ENCODE peak calls at places on chromosome 21, in nine cellular contexts. I is IMR-90, L is right lobe of liver, B is ovary, G is breast epithelium, V is heart left ventricle, X is Peyer's patch, Z is A549, U is HCT116. D is an unnamed sample.

GRCh38 chr21:41410767-41411448 is 15.1 kb upstream of the MX1 start:
- DNase-seq in B (no peak), I (no peak), G (no peak), X (no peak), U (no peak), V (peak; percentile 49), Z (no peak), L (no peak), D (no peak)

GRCh38 chr21:27561116-27561515 is 594.2 kb upstream of the ADAMTS5 start:
- DNase-seq in I (no peak), V (peak; percentile 32), Z (no peak), U (no peak), B (no peak), X (no peak), L (no peak), G (no peak), D (no peak)

GRCh38 chr21:40128891-40129290 is 261.7 kb downstream of the PCP4 start:
- DNase-seq in L (no peak), V (no peak), G (no peak), X (no peak), U (no peak), Z (no peak), B (no peak), I (no peak), D (no peak)

GRCh38 chr21:40254540-40255455 is 387.6 kb downstream of the PCP4 start:
- DNase-seq in G (no peak), I (no peak), X (no peak), U (no peak), B (no peak), V (no peak), L (no peak), Z (no peak), D (no peak)

GRCh38 chr21:29299046-29299905 is 554 bp downstream of the BACH1 start:
- DNase-seq in V (peak; percentile 73), G (peak; percentile 54), L (peak; percentile 71), I (peak; percentile 65), Z (peak; percentile 17), U (no peak), X (peak; percentile 81), B (peak; percentile 64), D (peak; percentile 50)

GRCh38 chr21:27649746-27650145 is 682.9 kb upstream of the ADAMTS5 start:
- DNase-seq in X (no peak), G (no peak), U (no peak), Z (no peak), V (no peak), B (no peak), I (peak; percentile 70), L (no peak), D (no peak)

GRCh38 chr21:33755354-33755753 is 113.1 kb downstream of the ITSN1 start:
- DNase-seq in U (no peak), B (no peak), X (no peak), L (no peak), G (no peak), V (no peak), Z (no peak), I (no peak), D (no peak)

GRCh38 chr21:33480481-33481103 is 818 bp upstream of the TMEM50B start:
- DNase-seq in B (no peak), X (no peak), U (no peak), Z (no peak), L (no peak), V (no peak), G (no peak), I (no peak), D (no peak)

GRCh38 chr21:25572895-25573310 is 34.4 kb downstream of the MRPL39 start:
- DNase-seq in B (no peak), V (no peak), Z (no peak), G (no peak), I (peak; percentile 59), L (no peak), X (no peak), U (no peak), D (no peak)

GRCh38 chr21:22136770-22137169 is 1138.6 kb downstream of the NCAM2 start:
- DNase-seq in U (no peak), L (no peak), X (no peak), V (no peak), B (no peak), G (no peak), Z (no peak), I (no peak), D (no peak)

GRCh38 chr21:41932191-41932575 is 21.6 kb downstream of the C2CD2 start:
- DNase-seq in L (no peak), B (peak; percentile 32), G (no peak), Z (no peak), X (no peak), V (no peak), U (peak; percentile 84), I (peak; percentile 88), D (no peak)

GRCh38 chr21:39048064-39048463 is 135.2 kb downstream of the PSMG1 start:
- DNase-seq in I (peak; percentile 4), U (no peak), Z (peak; percentile 32), X (no peak), V (peak; percentile 46), G (no peak), L (no peak), B (no peak), D (no peak)

GRCh38 chr21:33384851-33385331 is 18.3 kb upstream of the IFNGR2 start:
- DNase-seq in X (peak; percentile 54), U (no peak), V (no peak), B (no peak), I (peak; percentile 43), L (no peak), G (no peak), Z (no peak), D (no peak)

GRCh38 chr21:28871388-28872015 is 121.2 kb downstream of the LTN1 start:
- DNase-seq in B (no peak), L (no peak), U (no peak), V (no peak), X (no peak), G (no peak), I (peak; percentile 51), Z (no peak), D (no peak)

GRCh38 chr21:26941436-26941835 is 25.5 kb downstream of the ADAMTS5 start:
- DNase-seq in U (no peak), Z (no peak), I (peak; percentile 63), B (no peak), X (no peak), L (no peak), G (no peak), V (no peak), D (no peak)

GRCh38 chr21:26840912-26841311 is 4.3 kb downstream of the ADAMTS1 start:
- DNase-seq in Z (no peak), V (peak; percentile 71), U (no peak), I (peak; percentile 76), G (no peak), X (no peak), L (no peak), B (peak; percentile 78), D (peak; percentile 60)

GRCh38 chr21:37986000-37986399 is 69.7 kb upstream of the KCNJ6 start:
- DNase-seq in B (no peak), Z (no peak), X (no peak), U (no peak), L (no peak), I (no peak), G (no peak), V (no peak), D (peak; percentile 7)
- H3K4me3 ChIP-seq in B (no peak overlapping the region), Z (no peak overlapping the region), X (no peak overlapping the region), U (no peak overlapping the region), L (no peak overlapping the region), I (no peak overlapping the region), G (no peak overlapping the region), V (no peak overlapping the region), D (no peak overlapping the region)

DNA sequence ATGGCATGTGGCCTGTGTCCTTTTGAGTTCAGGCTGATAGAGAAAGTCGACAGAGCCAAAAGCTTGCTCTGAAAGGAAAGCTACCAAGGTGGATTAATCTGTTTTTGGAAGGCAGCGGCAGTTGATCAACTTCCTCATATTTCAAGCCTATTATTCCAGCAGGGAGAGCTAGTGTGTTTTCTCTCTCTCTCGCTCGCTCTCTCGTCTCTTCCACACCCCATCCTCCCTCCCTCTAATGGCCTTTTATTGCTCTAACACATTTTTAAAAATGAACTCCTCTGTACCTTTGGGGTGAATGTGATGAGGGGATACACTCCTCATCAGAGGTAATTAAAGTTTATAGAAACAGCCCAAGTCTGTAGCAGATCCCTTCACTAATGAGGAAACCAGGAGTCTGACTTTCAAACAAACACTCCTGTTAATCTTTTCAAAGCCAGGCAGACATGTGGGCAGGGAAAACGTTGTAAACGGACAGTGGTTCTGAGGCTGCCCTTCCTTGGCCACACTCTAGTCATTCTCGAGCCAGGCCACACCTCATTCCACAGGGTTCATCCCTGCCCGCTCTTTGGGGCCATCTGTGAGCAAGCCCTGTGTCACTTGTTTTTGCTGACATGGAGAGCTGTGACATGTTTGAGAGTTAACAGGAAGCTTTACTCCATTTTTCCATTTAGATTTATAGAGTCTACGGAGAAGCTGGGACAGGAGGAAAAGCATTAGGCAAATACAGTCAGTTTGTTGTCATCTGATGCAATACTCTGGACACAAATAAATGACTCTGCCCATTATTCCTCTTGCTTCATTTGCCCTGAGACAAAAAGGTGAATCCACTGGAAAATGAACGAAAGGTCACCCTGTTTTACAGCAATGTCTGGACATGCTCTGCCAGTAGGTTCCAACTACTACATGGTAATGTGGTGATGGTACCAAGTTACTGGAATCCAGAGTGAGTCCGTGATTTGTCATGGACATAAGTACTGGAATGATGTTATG is 126.7 kb downstream of the CLIC6 start:
- DNase-seq in G (no peak), I (peak; percentile 77), X (peak; percentile 72), Z (peak; percentile 28), B (no peak), L (peak; percentile 54), U (peak; percentile 61), V (no peak), D (no peak)
- TF ChIP-seq CTCF in G (no peak), I (peak; percentile 10), X (no peak), Z (peak; percentile 26), B (no peak), L (peak; percentile 34), U (peak; percentile 6), V (peak; percentile 33), D (no peak)

DNA sequence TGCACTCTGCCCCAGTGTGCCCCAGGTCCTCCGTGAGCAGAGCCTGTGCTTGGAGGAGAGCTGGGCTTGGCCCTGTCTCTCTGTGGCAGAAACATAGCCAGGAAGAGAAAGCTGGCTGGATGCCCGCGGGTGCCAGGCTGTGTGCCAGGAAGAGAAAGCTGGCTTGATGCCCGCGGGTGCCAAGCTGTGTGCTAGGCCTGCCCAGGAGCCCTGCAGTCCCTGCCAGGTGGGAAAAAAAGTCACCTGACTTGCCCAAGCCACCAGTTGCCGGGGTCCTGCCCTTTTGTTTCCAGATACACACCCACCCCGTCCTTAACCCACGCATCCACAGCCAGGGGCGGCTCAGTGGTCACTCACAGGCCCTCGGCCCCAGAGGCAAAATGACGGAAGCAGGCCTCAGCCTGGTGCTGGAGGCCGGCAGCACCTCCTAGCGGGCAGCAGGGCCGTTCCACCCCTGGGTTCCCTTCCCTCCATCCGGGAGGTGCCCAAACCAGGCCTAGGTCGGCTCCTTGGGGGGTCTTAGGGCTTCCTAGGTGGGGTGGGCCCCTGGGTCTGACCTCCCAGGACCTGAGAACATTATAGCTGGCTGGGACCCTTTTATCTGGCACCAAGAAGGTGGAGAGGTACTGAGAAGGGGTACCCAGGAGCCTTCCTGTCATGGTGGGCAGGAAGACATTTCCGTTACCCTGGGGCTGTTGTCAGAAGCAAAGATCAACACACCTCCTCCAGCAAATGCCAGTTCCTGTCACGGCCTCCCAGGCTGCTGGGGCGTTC is 9.1 kb downstream of the ITGB2 start:
- DNase-seq in X (peak; percentile 96), Z (no peak), B (no peak), L (peak; percentile 82), V (peak; percentile 86), U (no peak), G (peak; percentile 89), I (no peak), D (peak; percentile 95)
- TF ChIP-seq POLR2A in X (no peak), Z (no peak), B (no peak), L (peak; percentile 42), V (no peak), U (no peak), G (no peak), I (no peak), D (no peak)

GRCh38 chr21:46247699-46248460 is 19.3 kb upstream of the LSS start:
- DNase-seq in X (no peak), L (no peak), V (no peak), U (no peak), Z (no peak), I (no peak), B (no peak), G (no peak), D (no peak)
- H3K4me3 ChIP-seq in X (no peak overlapping the region), L (no peak overlapping the region), V (no peak overlapping the region), U (no peak overlapping the region), Z (no peak overlapping the region), I (no peak overlapping the region), B (no peak overlapping the region), G (no peak overlapping the region), D (no peak overlapping the region)